ENCODE peak calls at places on chromosomes 3 and 15, in four cellular contexts. U is breast epithelium, Z is Peyer's patch, N is esophagus squamous epithelium. H is an unnamed sample.

GRCh38 chr3:152222327-152222726 is 46.4 kb upstream of the MBNL1 start:
- DNase-seq in Z (no peak), N (no peak), U (no peak), H (no peak)

GRCh38 chr3:86282106-86282787 is 708.7 kb downstream of the VGLL3 start:
- DNase-seq in Z (no peak), U (peak; percentile 38), N (no peak), H (no peak)

GRCh38 chr15:75024102-75024636 is 779 bp downstream of the PPCDC start:
- DNase-seq in U (no peak), N (no peak), Z (no peak), H (peak; percentile 43)

GRCh38 chr3:163185721-163186350 is 1689.2 kb downstream of the OTOL1 start:
- DNase-seq in Z (no peak), U (no peak), N (no peak), H (no peak)

GRCh38 chr3:126308394-126309125 is 48.6 kb downstream of the KLF15 start:
- DNase-seq in Z (no peak), U (no peak), N (no peak), H (no peak)

GRCh38 chr3:50494136-50494535 is 9.3 kb downstream of the CACNA2D2 start:
- DNase-seq in N (no peak), Z (no peak), U (no peak), H (no peak)

GRCh38 chr15:27589260-27589659 is 509.9 kb downstream of the OCA2 start:
- DNase-seq in U (no peak), Z (no peak), N (no peak), H (no peak)

GRCh38 chr3:31980530-31981205 is 394 bp downstream of the OSBPL10 start:
- DNase-seq in N (peak; percentile 29), Z (peak; percentile 88), U (peak; percentile 69), H (peak; percentile 82)

GRCh38 chr3:139654637-139655365 is 23.0 kb downstream of the NMNAT3 start:
- DNase-seq in U (no peak), N (no peak), Z (no peak), H (peak; percentile 16)

GRCh38 chr3:64654013-64654412 is 33.8 kb downstream of the ADAMTS9 start:
- DNase-seq in Z (no peak), N (no peak), U (no peak), H (no peak)

GRCh38 chr3:117263735-117264134 is 554.2 kb downstream of the TUSC7 start:
- DNase-seq in Z (no peak), U (no peak), N (no peak), H (no peak)

GRCh38 chr15:70201376-70201775 is 103.7 kb upstream of the TLE3 start:
- DNase-seq in Z (no peak), N (no peak), U (peak; percentile 62), H (peak; percentile 61)

GRCh38 chr3:96863129-96863740 is 48.8 kb downstream of the EPHA6 start:
- DNase-seq in N (no peak), U (no peak), Z (no peak), H (peak; percentile 52)

GRCh38 chr3:175346573-175347356 is 487.6 kb downstream of the NAALADL2 start:
- DNase-seq in U (peak; percentile 56), Z (peak; percentile 56), N (no peak), H (peak; percentile 51)

GRCh38 chr15:86572368-86572841 is 492.7 kb downstream of the AGBL1 start:
- DNase-seq in N (no peak), Z (no peak), U (no peak), H (no peak)

GRCh38 chr3:186497608-186498007 is 46.6 kb downstream of the CRYGS start:
- DNase-seq in N (no peak), Z (no peak), U (no peak), H (no peak)

GRCh38 chr3:187935623-187936156 is 190.4 kb upstream of the BCL6 start:
- DNase-seq in N (no peak), U (no peak), Z (no peak), H (no peak)

GRCh38 chr3:67094167-67094566 is 96.1 kb downstream of the KBTBD8 start:
- DNase-seq in U (no peak), N (no peak), Z (no peak), H (no peak)

GRCh38 chr3:122843604-122844003 is 48.7 kb downstream of the SLC49A4 start:
- DNase-seq in U (no peak), N (no peak), Z (no peak), H (no peak)

GRCh38 chr3:57692404-57693191 is at the start of gene DENND6A:
- DNase-seq in N (peak; percentile 68), U (peak; percentile 96), Z (peak; percentile 97), H (peak; percentile 97)
- TF ChIP-seq POLR2A in N (peak; percentile 98), U (peak; percentile 96), Z (peak; percentile 93), H (peak; percentile 97)

GRCh38 chr3:189342811-189343210 is 171.0 kb downstream of the TPRG1 start:
- DNase-seq in U (no peak), Z (no peak), N (no peak), H (no peak)
- H3K27ac ChIP-seq in U (no peak overlapping the region), Z (no peak overlapping the region), N (no peak overlapping the region), H (no peak overlapping the region)

DNA sequence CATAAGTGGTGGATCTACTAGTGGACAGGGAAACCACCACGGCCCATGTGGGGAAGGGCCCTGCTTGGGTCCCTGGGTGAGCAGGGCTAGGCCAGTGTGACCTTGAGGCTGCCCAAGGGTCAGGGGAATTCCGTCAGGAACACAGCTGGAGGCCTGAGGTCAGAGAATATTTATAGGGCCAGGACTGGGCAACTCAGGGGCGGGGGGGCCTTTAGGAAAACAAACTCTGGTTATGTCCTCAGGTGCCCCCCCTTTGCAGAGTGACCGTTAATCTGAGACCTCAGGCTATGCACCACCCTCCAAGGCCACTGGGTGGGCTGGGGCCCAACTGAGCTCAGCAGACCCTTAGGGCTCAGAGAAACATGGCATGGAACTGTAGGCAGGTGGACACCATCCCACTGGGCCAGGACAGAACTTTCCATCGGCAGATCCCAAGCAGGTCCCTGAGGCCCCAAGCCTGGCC is 2.5 kb downstream of the TWF2 start:
- DNase-seq in U (no peak), N (no peak), Z (peak; percentile 33), H (no peak)
- TF ChIP-seq CTCF in U (no peak), N (no peak), Z (no peak), H (no peak)

DNA sequence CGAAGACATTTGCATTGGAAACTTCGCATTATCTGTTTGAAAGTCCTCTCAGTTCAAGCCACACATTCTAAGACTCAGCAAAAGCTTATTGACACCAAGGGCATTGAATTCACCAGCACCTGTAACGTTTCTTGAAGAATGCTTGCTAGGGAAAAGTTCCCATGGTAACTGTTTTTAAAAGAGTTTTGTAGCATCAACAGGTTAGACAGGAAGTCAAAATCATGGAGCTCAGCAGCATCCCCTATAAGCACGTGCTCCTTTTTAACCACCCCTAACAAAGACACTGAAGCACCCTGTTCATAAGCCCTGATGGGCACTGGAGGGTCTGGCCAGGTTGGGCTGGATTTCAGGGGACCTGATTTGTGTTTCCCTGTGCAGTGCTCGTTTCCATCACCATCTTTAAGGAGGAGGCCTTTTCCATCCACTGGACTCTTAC is 229.7 kb upstream of the BHLHE40 start:
- DNase-seq in Z (no peak), U (no peak), N (no peak), H (no peak)
- TF ChIP-seq POLR2A in Z (no peak), U (no peak), N (no peak), H (no peak)

DNA sequence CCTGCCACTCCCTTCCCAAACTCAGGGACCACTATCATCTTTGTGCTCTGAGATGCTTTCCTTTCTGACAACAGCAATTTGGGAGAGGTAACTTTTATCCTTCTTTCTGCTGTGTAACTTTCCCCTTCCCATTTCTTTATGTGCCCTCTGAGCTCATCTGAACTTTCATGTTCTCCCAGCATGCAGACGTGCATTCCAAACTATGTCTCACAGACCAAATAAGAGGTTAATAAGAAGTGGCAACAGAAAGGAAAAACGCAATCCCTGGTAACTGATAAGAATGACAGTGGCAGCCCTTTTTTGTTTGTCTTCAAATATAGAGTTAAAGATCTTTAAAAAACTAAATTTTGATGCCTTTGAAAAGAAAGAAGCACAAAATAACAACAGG is 533.4 kb downstream of the FOXP1 start:
- DNase-seq in Z (no peak), N (no peak), U (no peak), H (no peak)
- H3K27ac ChIP-seq in Z (peak overlapping the region; percentile 41), N (peak overlapping the region; percentile 69), U (peak overlapping the region; percentile 68), H (no peak overlapping the region)

GRCh38 chr15:89093509-89093908 is 5.3 kb downstream of the ABHD2 start:
- DNase-seq in N (no peak), Z (no peak), U (no peak), H (no peak)

GRCh38 chr15:89091667-89092220 is 3.5 kb downstream of the ABHD2 start:
- DNase-seq in U (no peak), Z (no peak), N (no peak), H (no peak)

GRCh38 chr15:89089316-89090230 is 1.3 kb downstream of the ABHD2 start:
- DNase-seq in U (no peak), Z (no peak), N (no peak), H (no peak)

GRCh38 chr15:89088605-89089315 is 504 bp downstream of the ABHD2 start:
- DNase-seq in Z (peak; percentile 65), N (no peak), U (peak; percentile 52), H (peak; percentile 23)

GRCh38 chr15:89090791-89091666 is 2.8 kb downstream of the ABHD2 start:
- DNase-seq in Z (no peak), U (no peak), N (no peak), H (peak; percentile 25)
- TF ChIP-seq CTCF in Z (no peak), U (no peak), N (no peak), H (no peak)

GRCh38 chr3:114308830-114309229 is 15.0 kb downstream of the TIGIT start:
- DNase-seq in U (no peak), N (no peak), Z (no peak), H (no peak)
- TF ChIP-seq POLR2A in U (no peak), N (no peak), Z (no peak), H (no peak)

H was measured in thyroid gland.